ENCODE peak calls at places on chromosomes 7 and 10, in seven cellular contexts. One of them, this sample, is unnamed.

GRCh38 chr7:91047636-91048035 is 216.6 kb upstream of the FZD1 start:
- DNase-seq in epithelial cell of esophagus: no peak
- DNase-seq in adipocyte: no peak
- DNase-seq in cardiac muscle cell: no peak
- DNase-seq in HTR-8/SVneo: no peak
- DNase-seq in ELR: no peak
- DNase-seq in BJ: no peak
- DNase-seq in this sample: no peak

GRCh38 chr7:132895231-132895630 is 186.7 kb downstream of the CHCHD3 start:
- DNase-seq in epithelial cell of esophagus: no peak
- DNase-seq in adipocyte: peak; percentile 5
- DNase-seq in cardiac muscle cell: no peak
- DNase-seq in HTR-8/SVneo: no peak
- DNase-seq in ELR: no peak
- DNase-seq in BJ: no peak
- DNase-seq in this sample: no peak

GRCh38 chr7:77685219-77685618 is 11.0 kb upstream of the RSBN1L start:
- DNase-seq in epithelial cell of esophagus: peak; percentile 89
- DNase-seq in adipocyte: no peak
- DNase-seq in cardiac muscle cell: no peak
- DNase-seq in HTR-8/SVneo: no peak
- DNase-seq in ELR: no peak
- DNase-seq in BJ: no peak
- DNase-seq in this sample: no peak

GRCh38 chr10:71255817-71256660 is 43.7 kb downstream of the UNC5B start:
- DNase-seq in epithelial cell of esophagus: peak; percentile 51
- DNase-seq in adipocyte: peak; percentile 84
- DNase-seq in cardiac muscle cell: no peak
- DNase-seq in HTR-8/SVneo: peak; percentile 44
- DNase-seq in ELR: peak; percentile 84
- DNase-seq in BJ: peak; percentile 55
- DNase-seq in this sample: no peak

GRCh38 chr10:99731296-99732032 is 463 bp downstream of the COX15 start:
- DNase-seq in epithelial cell of esophagus: no peak
- DNase-seq in adipocyte: peak; percentile 25
- DNase-seq in cardiac muscle cell: no peak
- DNase-seq in HTR-8/SVneo: no peak
- DNase-seq in ELR: peak; percentile 21
- DNase-seq in BJ: no peak
- DNase-seq in this sample: no peak

GRCh38 chr10:11036424-11037011 is 18.8 kb downstream of the CELF2 start:
- DNase-seq in epithelial cell of esophagus: peak; percentile 69
- DNase-seq in adipocyte: peak; percentile 66
- DNase-seq in cardiac muscle cell: peak; percentile 50
- DNase-seq in HTR-8/SVneo: peak; percentile 14
- DNase-seq in ELR: peak; percentile 47
- DNase-seq in BJ: no peak
- DNase-seq in this sample: peak; percentile 3

GRCh38 chr7:120156476-120156875 is 116.5 kb upstream of the KCND2 start:
- DNase-seq in epithelial cell of esophagus: no peak
- DNase-seq in adipocyte: no peak
- DNase-seq in cardiac muscle cell: no peak
- DNase-seq in HTR-8/SVneo: no peak
- DNase-seq in ELR: no peak
- DNase-seq in BJ: no peak
- DNase-seq in this sample: no peak

GRCh38 chr10:34916368-34916767 is 101.3 kb upstream of the PARD3 start:
- DNase-seq in epithelial cell of esophagus: peak; percentile 87
- DNase-seq in adipocyte: peak; percentile 79
- DNase-seq in cardiac muscle cell: no peak
- DNase-seq in HTR-8/SVneo: peak; percentile 68
- DNase-seq in ELR: peak; percentile 84
- DNase-seq in BJ: peak; percentile 74
- DNase-seq in this sample: peak; percentile 72

GRCh38 chr7:14639329-14639728 is 263.2 kb downstream of the DGKB start:
- DNase-seq in epithelial cell of esophagus: peak; percentile 3
- DNase-seq in adipocyte: no peak
- DNase-seq in cardiac muscle cell: no peak
- DNase-seq in HTR-8/SVneo: no peak
- DNase-seq in ELR: no peak
- DNase-seq in BJ: no peak
- DNase-seq in this sample: no peak

GRCh38 chr7:130353196-130353595 is 8.6 kb downstream of the CPA5 start:
- DNase-seq in epithelial cell of esophagus: no peak
- DNase-seq in adipocyte: no peak
- DNase-seq in cardiac muscle cell: no peak
- DNase-seq in HTR-8/SVneo: no peak
- DNase-seq in ELR: no peak
- DNase-seq in BJ: no peak
- DNase-seq in this sample: no peak

GRCh38 chr7:101173752-101174244 is 6.3 kb downstream of the NAT16 start:
- DNase-seq in epithelial cell of esophagus: peak; percentile 72
- DNase-seq in adipocyte: peak; percentile 76
- DNase-seq in cardiac muscle cell: no peak
- DNase-seq in HTR-8/SVneo: no peak
- DNase-seq in ELR: peak; percentile 73
- DNase-seq in BJ: no peak
- DNase-seq in this sample: no peak

GRCh38 chr10:106043833-106044232 is 1120.7 kb downstream of the SORCS1 start:
- DNase-seq in epithelial cell of esophagus: no peak
- DNase-seq in adipocyte: no peak
- DNase-seq in cardiac muscle cell: no peak
- DNase-seq in HTR-8/SVneo: no peak
- DNase-seq in ELR: peak; percentile 32
- DNase-seq in BJ: no peak
- DNase-seq in this sample: no peak

GRCh38 chr7:48680996-48681395 is 243.4 kb upstream of the CDC14C start:
- DNase-seq in epithelial cell of esophagus: peak; percentile 61
- DNase-seq in adipocyte: no peak
- DNase-seq in cardiac muscle cell: peak; percentile 28
- DNase-seq in HTR-8/SVneo: no peak
- DNase-seq in ELR: no peak
- DNase-seq in BJ: no peak
- DNase-seq in this sample: no peak

GRCh38 chr10:132132391-132132841 is 54.3 kb upstream of the DPYSL4 start:
- DNase-seq in epithelial cell of esophagus: no peak
- DNase-seq in adipocyte: no peak
- DNase-seq in cardiac muscle cell: no peak
- DNase-seq in HTR-8/SVneo: no peak
- DNase-seq in ELR: no peak
- DNase-seq in BJ: no peak
- DNase-seq in this sample: no peak

GRCh38 chr7:22726345-22726848 is 603 bp upstream of the IL6 start:
- DNase-seq in epithelial cell of esophagus: peak; percentile 85
- DNase-seq in adipocyte: peak; percentile 87
- DNase-seq in cardiac muscle cell: peak; percentile 58
- DNase-seq in HTR-8/SVneo: peak; percentile 62
- DNase-seq in ELR: peak; percentile 93
- DNase-seq in BJ: peak; percentile 27
- DNase-seq in this sample: peak; percentile 55

GRCh38 chr10:60604356-60604755 is 173.9 kb upstream of the CDK1 start:
- DNase-seq in epithelial cell of esophagus: no peak
- DNase-seq in adipocyte: no peak
- DNase-seq in cardiac muscle cell: peak; percentile 49
- DNase-seq in HTR-8/SVneo: no peak
- DNase-seq in ELR: no peak
- DNase-seq in BJ: no peak
- DNase-seq in this sample: no peak

GRCh38 chr7:47285860-47286491 is 295.9 kb downstream of the TNS3 start:
- DNase-seq in epithelial cell of esophagus: no peak
- DNase-seq in adipocyte: peak; percentile 93
- DNase-seq in cardiac muscle cell: no peak
- DNase-seq in HTR-8/SVneo: no peak
- DNase-seq in ELR: no peak
- DNase-seq in BJ: peak; percentile 98
- DNase-seq in this sample: peak; percentile 88

GRCh38 chr7:33903770-33904679 is 1.3 kb upstream of the BMPER start:
- DNase-seq in epithelial cell of esophagus: peak; percentile 47
- DNase-seq in adipocyte: peak; percentile 61
- DNase-seq in cardiac muscle cell: peak; percentile 74
- DNase-seq in HTR-8/SVneo: peak; percentile 28
- DNase-seq in ELR: peak; percentile 87
- DNase-seq in BJ: no peak
- DNase-seq in this sample: no peak

GRCh38 chr7:100366411-100367250 is 6.7 kb upstream of the PILRA start:
- DNase-seq in epithelial cell of esophagus: peak; percentile 45
- DNase-seq in adipocyte: no peak
- DNase-seq in cardiac muscle cell: no peak
- DNase-seq in HTR-8/SVneo: no peak
- DNase-seq in ELR: no peak
- DNase-seq in BJ: no peak
- DNase-seq in this sample: no peak

This sample was measured in GM04503.